ENCODE peak calls at places on chromosomes 16 and 17, in four cellular contexts. K is H9, A is mesenchymal stem cell, D is trophoblast cell. R is an unnamed sample.

GRCh38 chr16:28166394-28167208 is 45.2 kb downstream of the XPO6 start:
- DNase-seq in A (peak), K (no peak), D (peak), R (peak)

GRCh38 chr17:63665527-63666214 is 34.3 kb downstream of the LIMD2 start:
- DNase-seq in K (no peak), D (no peak), A (no peak), R (no peak)

GRCh38 chr17:76844846-76845245 is 23.4 kb upstream of the MGAT5B start:
- DNase-seq in D (peak), A (no peak), K (no peak), R (no peak)

GRCh38 chr17:9274119-9274445 is 252.8 kb downstream of the NTN1 start:
- DNase-seq in D (no peak), A (no peak), K (no peak), R (no peak)

GRCh38 chr16:84479716-84480450 is 24.6 kb downstream of the MEAK7 start:
- DNase-seq in D (no peak), A (no peak), K (no peak), R (no peak)

GRCh38 chr17:80755650-80756405 is 211.2 kb downstream of the RPTOR start:
- DNase-seq in D (no peak), K (no peak), A (no peak), R (no peak)

GRCh38 chr17:39018267-39019134 is 51.3 kb upstream of the FBXO47 start:
- DNase-seq in A (peak), K (no peak), D (no peak), R (no peak)

GRCh38 chr17:64097196-64097936 is 32.6 kb downstream of the ERN1 start:
- DNase-seq in K (no peak), A (peak), D (no peak), R (peak)

GRCh38 chr17:66786101-66786500 is 48.8 kb upstream of the CACNG5 start:
- DNase-seq in K (no peak), D (no peak), A (no peak), R (no peak)

GRCh38 chr17:30831257-30831656 is 509 bp upstream of the ATAD5 start:
- DNase-seq in K (peak), D (peak), A (no peak), R (peak)

GRCh38 chr17:82124101-82124500 is 26.1 kb upstream of the FASN start:
- DNase-seq in A (no peak), K (no peak), D (no peak), R (no peak)

GRCh38 chr17:46009681-46010596 is 10.9 kb downstream of the STH start:
- DNase-seq in A (peak), D (peak), K (peak), R (peak)

GRCh38 chr17:10192963-10193362 is 5.4 kb downstream of the GAS7 start:
- DNase-seq in D (peak), A (peak), K (no peak), R (peak)

GRCh38 chr17:8365143-8365542 is 11.4 kb downstream of the KRABD2 start:
- DNase-seq in A (no peak), D (peak), K (no peak), R (peak)

GRCh38 chr16:26071383-26071782 is 379.6 kb downstream of the HS3ST4 start:
- DNase-seq in K (no peak), D (no peak), A (no peak), R (no peak)

GRCh38 chr17:76833747-76834146 is 34.5 kb upstream of the MGAT5B start:
- DNase-seq in K (no peak), D (no peak), A (no peak), R (no peak)

GRCh38 chr17:50659220-50659619 is 24.5 kb downstream of the ABCC3 start:
- DNase-seq in D (no peak), K (peak), A (no peak), R (no peak)

GRCh38 chr17:41907185-41907556 is 11.6 kb downstream of the ACLY start:
- DNase-seq in K (no peak), A (peak), D (no peak), R (peak)

GRCh38 chr17:76700627-76701470 is 9.9 kb downstream of the MXRA7 start:
- DNase-seq in D (peak), K (no peak), A (peak), R (peak)

GRCh38 chr16:57000271-57001025 is 11.1 kb downstream of the NLRC5 start:
- DNase-seq in D (no peak), K (no peak), A (peak), R (peak)

GRCh38 chr17:21089933-21090888 is 36.6 kb upstream of the DHRS7B start:
- DNase-seq in K (no peak), D (no peak), A (no peak), R (no peak)

GRCh38 chr16:46737621-46738214 is 10.4 kb downstream of the MYLK3 start:
- DNase-seq in K (no peak), D (no peak), A (no peak), R (no peak)

GRCh38 chr17:36496018-36496789 is 9.7 kb downstream of the ZNHIT3 start:
- DNase-seq in D (no peak), K (peak), A (no peak), R (peak)

GRCh38 chr17:1908699-1909309 is 79.0 kb downstream of the RPA1 start:
- DNase-seq in D (peak), A (peak), K (peak), R (peak)

GRCh38 chr17:40325156-40326013 is 16.4 kb downstream of the RARA start:
- DNase-seq in K (no peak), D (no peak), A (no peak), R (no peak)

GRCh38 chr16:86396918-86397317 is 113.4 kb upstream of the FOXF1 start:
- DNase-seq in K (no peak), A (peak), D (no peak), R (peak)

GRCh38 chr16:78310990-78311561 is 211.6 kb downstream of the WWOX start:
- DNase-seq in K (peak), A (peak), D (no peak), R (peak)

GRCh38 chr17:42783778-42784138 is 3.3 kb downstream of the WNK4 start:
- DNase-seq in K (peak), A (no peak), D (no peak), R (no peak)

GRCh38 chr17:40026816-40027613 is 11.8 kb downstream of the CSF3 start:
- DNase-seq in A (peak), K (peak), D (peak), R (peak)

GRCh38 chr17:77736207-77736600 is 222.3 kb upstream of the TNRC6C start:
- DNase-seq in A (no peak), K (peak), D (no peak), R (no peak)

GRCh38 chr16:11052080-11052808 is 107.9 kb downstream of the CLEC16A start:
- DNase-seq in A (no peak), K (no peak), D (peak), R (no peak)

GRCh38 chr16:2216330-2216729 is 1.7 kb upstream of the PGP start:
- DNase-seq in K (no peak), D (no peak), A (no peak), R (no peak)

GRCh38 chr17:78921437-78921971 is 3.7 kb downstream of the TIMP2 start:
- DNase-seq in K (no peak), D (no peak), A (no peak), R (no peak)

GRCh38 chr17:77211681-77212080 is 70.9 kb downstream of the SEC14L1 start:
- DNase-seq in K (no peak), A (no peak), D (no peak), R (no peak)

GRCh38 chr16:31842864-31843263 is 30.7 kb upstream of the ZNF267 start:
- DNase-seq in A (no peak), K (no peak), D (no peak), R (no peak)

GRCh38 chr17:57879437-57880085 is 29.7 kb upstream of the MRPS23 start:
- DNase-seq in D (no peak), K (peak), A (no peak), R (no peak)

GRCh38 chr17:57881783-57882291 is 32.0 kb upstream of the MRPS23 start:
- DNase-seq in A (no peak), K (no peak), D (no peak), R (no peak)

GRCh38 chr17:57877803-57878202 is 28.0 kb upstream of the MRPS23 start:
- DNase-seq in A (peak), K (no peak), D (no peak), R (no peak)

GRCh38 chr17:57880086-57880456 is 30.2 kb upstream of the MRPS23 start:
- DNase-seq in A (no peak), K (no peak), D (peak), R (no peak)

GRCh38 chr17:57881143-57881542 is 31.3 kb upstream of the MRPS23 start:
- DNase-seq in A (peak), D (peak), K (peak), R (peak)
- H3K23ac ChIP-seq in A (no peak), D (no peak), K (no peak), R (peak)

GRCh38 chr17:48993305-48993704 is 3.9 kb upstream of the IGF2BP1 start:
- DNase-seq in K (no peak), D (no peak), A (no peak), R (no peak)

GRCh38 chr17:48996696-48997102 is 486 bp upstream of the IGF2BP1 start:
- DNase-seq in K (no peak), A (no peak), D (no peak), R (no peak)

GRCh38 chr17:48995332-48995870 is 1.8 kb upstream of the IGF2BP1 start:
- DNase-seq in K (peak), A (peak), D (peak), R (no peak)

GRCh38 chr17:48995871-48996695 is 1.1 kb upstream of the IGF2BP1 start:
- DNase-seq in A (peak), K (peak), D (peak), R (no peak)

DNA sequence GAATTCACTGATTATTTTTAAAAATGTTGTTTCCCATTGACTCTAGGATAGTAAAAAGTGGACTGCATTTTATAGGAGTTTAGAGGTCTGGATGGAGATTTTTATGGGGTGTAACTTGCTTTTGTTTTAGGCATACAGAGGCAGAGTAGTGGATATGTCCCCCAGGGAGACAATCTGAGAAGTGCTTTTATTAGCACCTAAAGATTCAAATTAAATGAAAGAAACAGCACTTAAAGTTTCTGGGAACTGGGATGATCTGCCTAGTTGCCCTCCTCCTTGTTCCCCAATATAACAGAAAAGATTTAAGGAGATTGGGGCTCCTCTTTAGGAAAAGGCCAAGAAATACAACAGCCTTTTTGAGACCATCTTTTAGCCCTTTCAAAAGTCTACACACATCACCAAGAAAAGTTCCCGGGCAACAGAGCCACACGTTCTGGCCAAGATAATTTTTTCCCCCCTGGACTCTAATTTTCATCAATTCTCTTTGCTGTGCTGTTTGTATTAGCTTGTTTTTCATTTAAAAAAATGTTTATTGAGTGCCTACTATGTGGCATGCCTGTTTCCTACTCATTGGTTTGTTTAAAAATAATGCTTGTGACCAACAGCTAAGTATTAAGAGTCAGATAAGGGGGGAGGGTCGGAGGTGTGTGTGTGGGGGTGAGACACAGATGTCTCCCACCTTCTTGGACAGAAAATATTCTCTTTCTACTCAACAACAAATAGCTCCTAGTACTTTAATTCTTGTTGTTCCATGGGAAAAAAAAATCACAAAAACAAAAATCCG is 2.4 kb upstream of the IGF2BP1 start:
- DNase-seq in D (no peak), A (no peak), K (no peak), R (no peak)
- H3K4me2 ChIP-seq in D (peak), A (peak), K (peak), R (no peak)

GRCh38 chr16:70634861-70635260 is 11.5 kb upstream of the IL34 start:
- DNase-seq in A (no peak), D (no peak), K (no peak), R (peak)
- H3K9ac ChIP-seq in A (peak), D (no peak), K (no peak), R (no peak)

GRCh38 chr16:22901563-22901962 is 87.6 kb downstream of the HS3ST2 start:
- DNase-seq in D (no peak), A (no peak), K (no peak), R (no peak)
- H3K23ac ChIP-seq in D (no peak), A (no peak), K (no peak), R (no peak)

DNA sequence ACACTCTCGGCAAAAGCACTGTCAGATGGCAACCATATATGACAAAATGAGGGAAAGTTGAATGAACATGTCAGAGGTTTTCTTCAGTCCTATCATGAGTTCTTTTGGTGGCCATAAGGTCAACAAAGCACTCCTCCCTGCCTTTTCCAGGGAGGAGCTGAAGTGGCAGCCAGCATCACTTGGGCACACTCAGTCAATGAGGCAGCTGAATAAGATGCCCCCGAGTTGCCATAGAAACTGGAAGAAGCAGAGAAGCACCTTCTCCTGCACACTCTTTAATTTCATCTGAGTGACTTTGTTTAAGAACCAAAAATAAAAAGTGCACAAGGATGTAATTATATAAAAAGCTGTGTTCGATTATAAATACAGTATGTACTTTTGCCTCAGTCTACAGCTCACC is 15.9 kb downstream of the KCNJ2 start:
- DNase-seq in D (no peak), K (no peak), A (no peak), R (no peak)
- H3K4me2 ChIP-seq in D (no peak), K (no peak), A (no peak), R (no peak)

DNA sequence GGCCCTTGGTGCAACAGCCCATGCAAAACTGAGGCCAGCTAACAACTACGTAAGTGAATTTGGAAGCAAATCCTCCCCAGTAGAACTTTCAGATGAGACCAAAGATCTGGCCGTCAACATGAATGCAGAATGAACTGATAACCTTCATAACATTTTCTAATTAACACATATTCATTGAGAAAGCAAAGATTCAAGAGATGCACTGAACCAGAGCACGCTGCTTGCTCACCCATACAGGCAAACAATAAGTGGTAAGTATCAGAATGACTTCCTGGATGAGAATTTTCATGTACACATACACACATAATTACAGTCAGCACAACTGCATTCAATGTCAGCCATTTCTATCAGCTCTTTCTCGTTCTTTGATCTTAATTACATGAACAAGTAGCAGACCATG is 30.6 kb downstream of the XYLT1 start:
- DNase-seq in K (no peak), A (no peak), D (no peak), R (no peak)
- H3K9ac ChIP-seq in K (no peak), A (no peak), D (no peak), R (no peak)

GRCh38 chr17:73415782-73416181 is 104.0 kb upstream of the CDC42EP4 start:
- DNase-seq in A (no peak), D (no peak), K (no peak), R (no peak)
- H3K23ac ChIP-seq in A (no peak), D (no peak), K (no peak), R (no peak)

R was measured in IMR-90.